ENCODE peak calls at places on chromosomes 16 and 17, in five cellular contexts. X, B, J, O and V are unnamed samples.
A peak's percentile ranks its signal among the peaks of the same experiment; 100 is the strongest.

GRCh38 chr17:79944821-79945391 is 90.8 kb downstream of the TBC1D16 start:
- DNase-seq in B (no peak), O (no peak), J (no peak), X (no peak), V (no peak)

GRCh38 chr17:66425751-66426396 is 123.5 kb downstream of the PRKCA start:
- DNase-seq in J (no peak), B (no peak), X (no peak), O (no peak), V (no peak)

GRCh38 chr16:11007714-11008240 is 63.4 kb downstream of the CLEC16A start:
- DNase-seq in J (no peak), B (no peak), X (no peak), O (no peak), V (no peak)

GRCh38 chr16:55324491-55325447 is 766 bp downstream of the IRX6 start:
- DNase-seq in X (no peak), B (no peak), O (no peak), J (no peak), V (no peak)

GRCh38 chr17:49269356-49269755 is 38.8 kb upstream of the PHOSPHO1 start:
- DNase-seq in B (no peak), X (no peak), O (no peak), J (no peak), V (no peak)

GRCh38 chr16:11224096-11224893 is 31.7 kb downstream of the SOCS1 start:
- DNase-seq in O (no peak), J (no peak), X (no peak), B (no peak), V (no peak)

GRCh38 chr16:27838536-27839175 is 224.9 kb downstream of the GSG1L start:
- DNase-seq in O (no peak), B (no peak), X (no peak), J (no peak), V (no peak)

GRCh38 chr17:18161226-18162094 is 22.2 kb upstream of the ALKBH5 start:
- DNase-seq in B (no peak), X (no peak), J (no peak), O (no peak), V (no peak)

GRCh38 chr16:53839150-53839549 is 135.2 kb downstream of the FTO start:
- DNase-seq in B (no peak), O (no peak), X (no peak), J (no peak), V (no peak)

GRCh38 chr17:32840241-32840640 is 36.7 kb downstream of the MYO1D start:
- DNase-seq in X (no peak), J (no peak), O (no peak), B (no peak), V (no peak)

GRCh38 chr17:73214851-73215250 is 22.0 kb downstream of the COG1 start:
- DNase-seq in O (no peak), J (no peak), B (no peak), X (no peak), V (no peak)

GRCh38 chr16:19898166-19898565 is 13.5 kb upstream of the GPRC5B start:
- DNase-seq in B (no peak), X (no peak), J (no peak), O (no peak), V (no peak)

GRCh38 chr17:77690271-77691161 is 268.0 kb upstream of the TNRC6C start:
- DNase-seq in X (peak; percentile 61), B (no peak), O (no peak), J (no peak), V (no peak)

GRCh38 chr17:81030726-81031570 is 4.0 kb upstream of the BAIAP2 start:
- DNase-seq in X (no peak), B (no peak), O (no peak), J (no peak), V (no peak)

GRCh38 chr16:84820305-84820684 is 510 bp downstream of the CRISPLD2 start:
- DNase-seq in O (no peak), X (no peak), J (no peak), B (no peak), V (no peak)

GRCh38 chr16:19502395-19503131 is 19.3 kb downstream of the GDE1 start:
- DNase-seq in J (peak; percentile 66), X (peak; percentile 84), B (peak; percentile 70), O (no peak), V (no peak)

GRCh38 chr17:38539386-38539785 is 66.4 kb downstream of the SRCIN1 start:
- DNase-seq in J (no peak), B (no peak), O (no peak), X (no peak), V (no peak)

GRCh38 chr17:65551641-65552040 is 9.8 kb downstream of the AXIN2 start:
- DNase-seq in B (no peak), X (no peak), O (no peak), J (no peak), V (no peak)

GRCh38 chr17:39360537-39360936 is 40.9 kb downstream of the FBXL20 start:
- DNase-seq in X (no peak), O (no peak), J (no peak), B (no peak), V (no peak)

GRCh38 chr17:50939795-50940684 is 73.9 kb upstream of the TOB1 start:
- DNase-seq in J (no peak), O (no peak), X (no peak), B (no peak), V (no peak)

GRCh38 chr17:68972119-68972704 is 17.0 kb upstream of the ABCA8 start:
- DNase-seq in O (no peak), X (peak; percentile 47), J (peak; percentile 18), B (no peak), V (no peak)

GRCh38 chr17:39538875-39539274 is 68.8 kb downstream of the NEUROD2 start:
- DNase-seq in J (no peak), O (no peak), B (no peak), X (no peak), V (no peak)

GRCh38 chr16:87895641-87896141 is 26.4 kb upstream of the SLC7A5 start:
- DNase-seq in X (no peak), O (no peak), J (peak; percentile 59), B (no peak), V (no peak)

GRCh38 chr16:1942810-1943726 is at the start of gene MSRB1:
- DNase-seq in J (peak; percentile 98), B (no peak), X (peak; percentile 100), O (peak; percentile 76), V (peak; percentile 65)

GRCh38 chr17:79950711-79951110 is 85.0 kb downstream of the TBC1D16 start:
- DNase-seq in J (no peak), B (no peak), X (no peak), O (no peak), V (no peak)

GRCh38 chr16:54594646-54595381 is 308.2 kb upstream of the IRX3 start:
- DNase-seq in X (no peak), J (no peak), B (no peak), O (no peak), V (no peak)

GRCh38 chr16:1642148-1642547 is 30.0 kb downstream of the CRAMP1 start:
- DNase-seq in O (no peak), X (no peak), B (no peak), J (no peak), V (no peak)

GRCh38 chr17:63786961-63787711 is 13.2 kb downstream of the DDX42 start:
- DNase-seq in J (no peak), O (no peak), X (no peak), B (no peak), V (no peak)

GRCh38 chr17:8192070-8192815 is 2.3 kb upstream of the BORCS6 start:
- DNase-seq in X (peak; percentile 90), B (peak; percentile 83), J (peak; percentile 93), O (no peak), V (no peak)

GRCh38 chr16:83727018-83727417 is 80.8 kb upstream of the HSBP1 start:
- DNase-seq in J (peak; percentile 76), O (peak; percentile 80), B (no peak), X (no peak), V (no peak)

GRCh38 chr17:74647871-74648672 is 24.5 kb upstream of the CD300E start:
- DNase-seq in J (no peak), O (no peak), B (no peak), X (peak; percentile 57), V (no peak)

GRCh38 chr16:66548068-66548467 is 1.9 kb downstream of the TK2 start:
- DNase-seq in J (no peak), B (no peak), O (no peak), X (no peak), V (no peak)

GRCh38 chr16:66548868-66549267 is 1.1 kb downstream of the TK2 start:
- DNase-seq in J (no peak), B (no peak), X (no peak), O (no peak), V (no peak)

GRCh38 chr16:66551362-66551761 is 1.0 kb upstream of the CKLF start:
- DNase-seq in O (no peak), J (no peak), B (no peak), X (peak; percentile 37), V (no peak)

GRCh38 chr16:66547101-66547989 is 2.6 kb downstream of the TK2 start:
- DNase-seq in J (no peak), X (no peak), B (no peak), O (no peak), V (no peak)

GRCh38 chr16:66549284-66550131 is at the start of gene TK2:
- DNase-seq in J (peak; percentile 62), B (no peak), O (no peak), X (peak; percentile 87), V (no peak)
- TF ChIP-seq CTCF in J (peak; percentile 29), B (no peak), O (peak; percentile 27), X (peak; percentile 27), V (peak; percentile 16)

GRCh38 chr16:73066927-73067670 is 19.2 kb upstream of the ZFHX3 start:
- DNase-seq in O (no peak), B (no peak), X (peak; percentile 28), J (peak; percentile 72), V (no peak)
- H3K4me3 ChIP-seq in O (no peak overlapping the region), B (no peak overlapping the region), X (no peak overlapping the region), J (peak overlapping the region; percentile 30), V (no peak overlapping the region)

GRCh38 chr17:61583242-61583641 is 7.8 kb downstream of the NACA2 start:
- DNase-seq in X (peak; percentile 62), O (peak; percentile 47), J (peak; percentile 20), B (no peak), V (peak; percentile 16)
- TF ChIP-seq CTCF in X (peak; percentile 49), O (peak; percentile 46), J (peak; percentile 28), B (peak; percentile 56), V (peak; percentile 25)

GRCh38 chr17:28467456-28468025 is 5.9 kb upstream of the SLC13A2 start:
- DNase-seq in O (peak; percentile 81), X (no peak), J (peak; percentile 61), B (no peak), V (peak; percentile 40)

GRCh38 chr17:28470266-28471126 is 2.9 kb upstream of the SLC13A2 start:
- DNase-seq in O (no peak), J (no peak), B (no peak), X (peak; percentile 69), V (no peak)

GRCh38 chr17:28466521-28467048 is 6.9 kb upstream of the SLC13A2 start:
- DNase-seq in B (no peak), X (peak; percentile 63), J (peak; percentile 16), O (no peak), V (no peak)

GRCh38 chr17:28469376-28469775 is 4.1 kb upstream of the SLC13A2 start:
- DNase-seq in B (no peak), X (no peak), O (no peak), J (no peak), V (no peak)

DNA sequence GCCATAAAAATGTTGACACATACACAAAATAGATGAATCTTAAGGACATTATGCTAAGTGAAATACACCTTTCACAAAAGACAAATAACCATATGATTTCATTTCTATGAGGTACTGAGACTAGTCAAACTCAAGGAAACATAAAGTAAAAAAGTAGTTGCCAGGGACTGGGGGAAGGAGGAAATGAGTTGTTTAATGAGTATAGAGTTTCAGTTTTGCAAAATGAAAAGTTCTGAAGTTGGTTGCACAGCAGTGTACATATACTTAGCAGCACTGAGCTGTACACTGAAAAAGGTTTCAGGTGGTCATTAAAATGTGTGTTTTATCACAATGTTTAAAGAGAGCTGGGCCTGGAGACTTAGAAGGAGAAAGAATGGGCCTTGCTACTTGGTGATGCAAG is 4.7 kb upstream of the SLC13A2 start:
- DNase-seq in B (no peak), O (no peak), X (no peak), J (no peak), V (no peak)
- H3K4me3 ChIP-seq in B (no peak overlapping the region), O (no peak overlapping the region), X (no peak overlapping the region), J (no peak overlapping the region), V (no peak overlapping the region)